ENCODE peak calls at places on chromosomes 7 and 10, in four cellular contexts. R is GM23248, S is mammary epithelial cell, J is MM.1S. N is an unnamed sample.

GRCh38 chr10:17237915-17238444 is 9.9 kb downstream of the VIM start:
- DNase-seq in R (peak; percentile 73), S (no peak), J (no peak), N (no peak)

GRCh38 chr7:44284216-44284615 is 41.2 kb downstream of the CAMK2B start:
- DNase-seq in R (no peak), S (no peak), J (no peak), N (no peak)

GRCh38 chr7:134695321-134695860 is 48.7 kb downstream of the BPGM start:
- DNase-seq in R (peak; percentile 76), S (no peak), J (no peak), N (no peak)

GRCh38 chr10:22611425-22612111 is 102.8 kb downstream of the PIP4K2A start:
- DNase-seq in R (no peak), S (no peak), J (peak; percentile 61), N (no peak)

GRCh38 chr10:126063353-126063791 is 167.0 kb downstream of the FANK1 start:
- DNase-seq in R (peak; percentile 88), S (peak; percentile 65), J (no peak), N (peak; percentile 81)

GRCh38 chr7:126483972-126484371 is 768.8 kb downstream of the GRM8 start:
- DNase-seq in R (no peak), S (no peak), J (no peak), N (no peak)

GRCh38 chr7:13846386-13846785 is 143.1 kb downstream of the ETV1 start:
- DNase-seq in R (peak; percentile 17), S (no peak), J (no peak), N (peak; percentile 45)

GRCh38 chr7:66070222-66070621 is 5.4 kb upstream of the ASL start:
- DNase-seq in R (peak; percentile 21), S (peak; percentile 42), J (no peak), N (peak; percentile 7)

GRCh38 chr10:1605999-1606940 is 131.1 kb downstream of the ADARB2 start:
- DNase-seq in R (no peak), S (no peak), J (no peak), N (no peak)

GRCh38 chr7:14403587-14403986 is 414.1 kb upstream of the ETV1 start:
- DNase-seq in R (no peak), S (peak; percentile 29), J (no peak), N (no peak)

GRCh38 chr7:150806863-150807262 is 6.3 kb downstream of the TMEM176A start:
- DNase-seq in R (no peak), S (no peak), J (no peak), N (no peak)

GRCh38 chr7:27174077-27175004 is at the start of gene HOXA10:
- DNase-seq in R (peak; percentile 73), S (no peak), J (no peak), N (peak; percentile 73)

GRCh38 chr7:13016633-13017324 is 329.3 kb downstream of the ARL4A start:
- DNase-seq in R (peak; percentile 62), S (peak; percentile 28), J (no peak), N (peak; percentile 35)

GRCh38 chr7:106165328-106165727 is 53.2 kb upstream of the SYPL1 start:
- DNase-seq in R (peak; percentile 91), S (no peak), J (no peak), N (no peak)

GRCh38 chr10:24456319-24456718 is 247.4 kb downstream of the KIAA1217 start:
- DNase-seq in R (peak; percentile 98), S (peak; percentile 94), J (no peak), N (peak; percentile 78)

GRCh38 chr7:131404226-131404911 is 76.7 kb downstream of the MKLN1 start:
- DNase-seq in R (no peak), S (no peak), J (no peak), N (no peak)

GRCh38 chr7:93175219-93175618 is 27.0 kb upstream of the SAMD9L start:
- DNase-seq in R (no peak), S (no peak), J (no peak), N (no peak)

GRCh38 chr10:126948355-126949160 is 43.3 kb downstream of the DOCK1 start:
- DNase-seq in R (no peak), S (no peak), J (no peak), N (no peak)

GRCh38 chr7:11787534-11787933 is 44.5 kb downstream of the THSD7A start:
- DNase-seq in R (no peak), S (no peak), J (no peak), N (no peak)

GRCh38 chr10:122113161-122113944 is 124.4 kb downstream of the TACC2 start:
- DNase-seq in R (peak; percentile 92), S (peak; percentile 58), J (no peak), N (peak; percentile 67)

GRCh38 chr10:70130878-70131559 is 1.6 kb downstream of the AIFM2 start:
- DNase-seq in R (peak; percentile 92), S (peak; percentile 32), J (no peak), N (peak; percentile 87)

GRCh38 chr10:33005322-33006282 is 47.6 kb upstream of the ITGB1 start:
- DNase-seq in R (peak; percentile 99), S (peak; percentile 97), J (no peak), N (peak; percentile 100)

GRCh38 chr7:37323912-37324430 is 124.7 kb downstream of the ELMO1 start:
- DNase-seq in R (no peak), S (no peak), J (no peak), N (no peak)

GRCh38 chr7:1412322-1413261 is 46.7 kb downstream of the MICALL2 start:
- DNase-seq in R (peak; percentile 90), S (peak; percentile 63), J (peak; percentile 81), N (peak; percentile 93)

GRCh38 chr10:32004161-32004591 is 52.0 kb downstream of the KIF5B start:
- DNase-seq in R (peak; percentile 20), S (no peak), J (peak; percentile 22), N (no peak)

GRCh38 chr7:64799-65430 is 127.5 kb upstream of the FAM20C start:
- DNase-seq in R (peak; percentile 31), S (no peak), J (no peak), N (peak; percentile 8)

GRCh38 chr10:33179056-33179455 is 155.4 kb downstream of the NRP1 start:
- DNase-seq in R (no peak), S (no peak), J (no peak), N (no peak)

GRCh38 chr10:92242910-92243671 is 47.8 kb downstream of the CPEB3 start:
- DNase-seq in R (peak; percentile 11), S (peak; percentile 66), J (no peak), N (peak; percentile 57)

DNA sequence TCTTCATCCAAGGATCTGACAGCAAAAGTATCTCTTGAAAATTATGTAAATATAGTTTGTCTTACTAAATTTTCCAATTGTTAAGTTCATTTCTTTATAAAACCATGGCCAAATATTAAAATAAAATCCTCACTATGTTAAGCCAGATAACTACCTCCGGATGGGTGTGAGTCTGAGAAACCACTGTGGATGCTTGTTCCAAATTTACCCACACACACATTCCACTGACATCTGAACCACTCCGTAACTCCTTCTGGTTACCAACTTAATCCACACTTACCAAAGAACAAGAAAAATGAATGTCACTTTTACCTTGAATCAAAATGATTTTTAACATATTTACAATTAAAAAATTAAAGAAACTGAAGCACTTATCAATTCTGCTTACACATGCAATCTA is 19.7 kb downstream of the CYTH3 start:
- DNase-seq in R (peak; percentile 73), S (peak; percentile 16), J (no peak), N (no peak)
- H3K27ac ChIP-seq in R (peak overlapping the region; percentile 96), S (peak overlapping the region; percentile 98), J (no peak overlapping the region), N (peak overlapping the region; percentile 21)

GRCh38 chr10:132225073-132225848 is 38.5 kb downstream of the DPYSL4 start:
- DNase-seq in R (no peak), S (no peak), J (no peak), N (no peak)

GRCh38 chr10:132223611-132224342 is 37.0 kb downstream of the DPYSL4 start:
- DNase-seq in R (no peak), S (no peak), J (no peak), N (no peak)

GRCh38 chr10:132222726-132223125 is 36.0 kb downstream of the DPYSL4 start:
- DNase-seq in R (no peak), S (no peak), J (no peak), N (no peak)

GRCh38 chr10:132224343-132225072 is 37.8 kb downstream of the DPYSL4 start:
- DNase-seq in R (no peak), S (no peak), J (no peak), N (no peak)

GRCh38 chr10:132223156-132223590 is 36.4 kb downstream of the DPYSL4 start:
- DNase-seq in R (peak; percentile 93), S (peak; percentile 55), J (no peak), N (peak; percentile 73)
- H2AFZ ChIP-seq in R (no peak overlapping the region), S (peak overlapping the region; percentile 23), J (no peak overlapping the region), N (peak overlapping the region; percentile 74)

GRCh38 chr10:68871731-68872342 is 29.3 kb upstream of the DDX50 start:
- DNase-seq in R (peak; percentile 36), S (no peak), J (no peak), N (peak; percentile 87)
- H3K27ac ChIP-seq in R (no peak overlapping the region), S (no peak overlapping the region), J (no peak overlapping the region), N (no peak overlapping the region)

DNA sequence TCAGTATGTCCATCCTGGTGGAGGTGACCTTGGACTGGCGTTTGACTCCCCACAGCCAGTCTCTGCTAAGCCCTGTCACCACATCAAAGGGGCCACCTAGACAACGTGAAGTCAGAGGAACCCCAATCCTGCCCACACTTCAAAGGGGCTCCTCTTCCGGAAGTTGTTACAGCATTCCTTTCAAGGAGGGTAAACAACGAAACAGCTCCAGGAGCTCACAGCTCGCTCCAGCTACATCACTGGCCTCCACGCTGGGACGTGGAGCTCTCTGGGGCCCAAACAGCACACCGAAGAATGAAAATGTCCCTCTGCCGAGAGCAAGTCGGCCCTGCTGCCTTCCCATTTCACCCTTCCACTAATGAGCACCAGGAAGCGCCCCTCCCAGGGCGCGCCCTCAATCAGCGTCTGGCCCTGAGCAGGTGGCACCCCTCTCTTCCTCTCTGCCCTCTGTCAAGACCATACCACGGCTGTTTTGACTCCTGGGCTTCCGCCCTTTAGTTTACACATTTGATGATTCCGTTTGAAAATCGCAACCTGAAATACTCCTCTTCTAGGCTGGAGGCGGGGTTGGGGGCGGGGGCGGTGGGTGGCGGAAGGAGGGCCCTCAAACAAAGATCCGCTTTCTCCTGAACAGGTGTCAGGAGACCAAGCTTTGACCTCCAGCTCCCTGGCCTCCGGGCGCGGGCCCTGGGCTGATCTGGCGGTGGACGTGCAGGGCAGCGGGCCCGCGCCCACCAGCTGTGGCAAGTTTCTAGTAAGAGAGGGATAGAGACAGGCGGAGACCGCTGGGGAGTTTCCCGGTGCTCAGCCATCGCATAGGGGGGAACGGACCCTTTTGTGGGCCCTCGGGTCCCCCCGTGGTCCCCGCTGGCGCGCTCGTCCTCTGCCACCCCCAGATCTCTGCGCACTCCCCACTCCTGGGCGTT is 53.1 kb upstream of the KDM7A start:
- DNase-seq in R (no peak), S (no peak), J (peak; percentile 59), N (no peak)
- H2AFZ ChIP-seq in R (peak overlapping the region; percentile 86), S (peak overlapping the region; percentile 99), J (peak overlapping the region; percentile 64), N (no peak overlapping the region)

GRCh38 chr7:23467281-23467680 is 3.0 kb downstream of the IGF2BP3 start:
- DNase-seq in R (peak; percentile 31), S (no peak), J (no peak), N (no peak)
- H3K27ac ChIP-seq in R (peak overlapping the region; percentile 71), S (no peak overlapping the region), J (no peak overlapping the region), N (peak overlapping the region; percentile 32)

DNA sequence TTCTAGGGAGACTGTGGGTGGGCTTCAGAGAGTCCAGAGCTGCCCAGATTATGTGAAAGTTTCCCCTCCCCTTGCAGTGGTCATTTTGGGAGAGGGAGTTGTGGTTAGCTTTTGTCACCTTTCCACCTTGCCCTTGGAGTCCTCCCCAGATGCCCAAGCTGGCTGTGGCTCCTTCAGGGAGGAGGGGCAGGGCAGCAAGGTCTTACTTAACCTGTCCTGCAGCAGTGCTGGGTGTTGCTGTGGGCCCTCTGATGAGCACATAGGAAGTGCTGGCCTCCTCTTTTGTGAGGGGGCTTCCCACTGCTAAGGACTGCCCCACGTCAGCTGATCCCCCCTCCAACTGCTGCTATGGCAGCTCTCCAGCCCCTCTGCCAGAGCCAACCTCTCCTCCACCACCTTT is 17.6 kb upstream of the AQP1 start:
- DNase-seq in R (no peak), S (no peak), J (no peak), N (no peak)
- H2AFZ ChIP-seq in R (no peak overlapping the region), S (no peak overlapping the region), J (no peak overlapping the region), N (no peak overlapping the region)

GRCh38 chr7:152899482-152900166 is 140.1 kb downstream of the ACTR3B start:
- DNase-seq in R (no peak), S (no peak), J (no peak), N (peak; percentile 64)
- H3K27ac ChIP-seq in R (no peak overlapping the region), S (no peak overlapping the region), J (no peak overlapping the region), N (no peak overlapping the region)